ENCODE peak calls at places on chromosomes 12 and 14, in nine cellular contexts. M is OCI-LY7, Z is astrocyte, P is neural progenitor cell, Q is HepG2, H is PC-3, X is fibroblast of lung, J is hepatocyte, V is mammary epithelial cell. N is an unnamed sample.

GRCh38 chr12:58554522-58555157 is 365.7 kb downstream of the LRIG3 start:
- DNase-seq in M (no peak), Z (no peak), P (no peak), Q (no peak), H (no peak), X (peak; percentile 19), J (no peak), V (no peak), N (no peak)

GRCh38 chr12:42094277-42094676 is 50.4 kb downstream of the GXYLT1 start:
- DNase-seq in M (no peak), Z (peak; percentile 68), P (no peak), Q (no peak), H (peak; percentile 39), X (peak; percentile 76), J (peak; percentile 23), V (peak; percentile 13), N (no peak)

GRCh38 chr14:103317251-103317650 is 16.8 kb upstream of the EIF5 start:
- DNase-seq in M (peak; percentile 63), Z (no peak), P (no peak), Q (no peak), H (no peak), X (no peak), J (no peak), V (no peak), N (peak; percentile 67)

GRCh38 chr14:105914738-105915385 is 388.5 kb downstream of the TMEM121 start:
- DNase-seq in M (no peak), Z (no peak), P (no peak), Q (no peak), H (no peak), X (no peak), J (no peak), V (no peak), N (no peak)

GRCh38 chr14:99035268-99035667 is 236.7 kb downstream of the BCL11B start:
- DNase-seq in M (no peak), Z (peak; percentile 31), P (no peak), Q (no peak), H (no peak), X (peak; percentile 52), J (peak; percentile 21), V (peak; percentile 27), N (no peak)

GRCh38 chr12:109109756-109110350 is 6.5 kb upstream of the ACACB start:
- DNase-seq in M (no peak), Z (no peak), P (no peak), Q (no peak), H (no peak), X (no peak), J (no peak), V (no peak), N (no peak)

GRCh38 chr12:4908694-4909396 is 860 bp upstream of the KCNA1 start:
- DNase-seq in M (no peak), Z (peak; percentile 18), P (peak; percentile 97), Q (no peak), H (no peak), X (peak; percentile 36), J (peak; percentile 36), V (no peak), N (peak; percentile 96)

GRCh38 chr14:78251308-78251707 is 81.1 kb downstream of the NRXN3 start:
- DNase-seq in M (no peak), Z (no peak), P (no peak), Q (no peak), H (no peak), X (no peak), J (no peak), V (no peak), N (no peak)

GRCh38 chr12:52119398-52120254 is 40.1 kb downstream of the SMIM41 start:
- DNase-seq in M (peak; percentile 91), Z (no peak), P (peak; percentile 93), Q (peak; percentile 70), H (peak; percentile 67), X (peak; percentile 13), J (peak; percentile 83), V (no peak), N (peak; percentile 95)

GRCh38 chr12:69404851-69405365 is 45.4 kb downstream of the YEATS4 start:
- DNase-seq in M (no peak), Z (peak; percentile 65), P (no peak), Q (no peak), H (no peak), X (peak; percentile 74), J (no peak), V (no peak), N (no peak)

GRCh38 chr14:93059917-93060545 is 55.7 kb downstream of the ITPK1 start:
- DNase-seq in M (peak; percentile 22), Z (no peak), P (no peak), Q (no peak), H (no peak), X (no peak), J (no peak), V (no peak), N (peak; percentile 58)

DNA sequence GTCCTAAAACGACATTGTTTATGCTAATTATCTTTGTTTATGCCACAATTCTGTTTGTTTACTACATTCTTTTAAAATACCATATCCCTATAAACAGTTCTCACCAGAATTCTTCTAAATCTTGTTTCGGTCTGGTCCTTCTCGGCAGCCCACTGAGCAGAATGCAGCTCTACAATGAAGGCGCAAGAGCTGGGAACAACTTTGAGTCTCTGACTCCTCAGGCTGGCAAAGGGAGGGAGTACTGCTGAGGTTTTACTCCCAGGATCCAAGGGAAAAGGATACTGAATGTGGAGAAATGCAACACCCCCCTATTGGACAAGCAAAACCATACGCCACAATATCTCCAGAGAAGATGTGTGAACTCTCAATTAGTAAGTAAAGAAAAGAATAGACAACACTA is 5.4 kb downstream of the SOX5 start:
- DNase-seq in M (no peak), Z (no peak), P (peak; percentile 69), Q (peak; percentile 25), H (no peak), X (no peak), J (no peak), V (no peak), N (peak; percentile 33)
- H3K4me2 ChIP-seq in M (no peak overlapping the region), Z (no peak overlapping the region), P (peak overlapping the region; percentile 98), Q (peak overlapping the region; percentile 95), H (no peak overlapping the region), X (no peak overlapping the region), J (no peak overlapping the region), V (no peak overlapping the region), N (no peak overlapping the region)

GRCh38 chr12:27015730-27016076 is 1.5 kb upstream of the TM7SF3 start:
- DNase-seq in M (peak; percentile 62), Z (peak; percentile 18), P (no peak), Q (no peak), H (peak; percentile 76), X (peak; percentile 34), J (peak; percentile 21), V (peak; percentile 35), N (peak; percentile 52)

GRCh38 chr12:27013606-27014084 is 539 bp downstream of the TM7SF3 start:
- DNase-seq in M (peak; percentile 56), Z (peak; percentile 20), P (peak; percentile 41), Q (no peak), H (peak; percentile 36), X (peak; percentile 42), J (peak; percentile 41), V (peak; percentile 30), N (peak; percentile 20)

GRCh38 chr12:27012982-27013255 is 1.3 kb downstream of the TM7SF3 start:
- DNase-seq in M (no peak), Z (no peak), P (no peak), Q (no peak), H (no peak), X (no peak), J (no peak), V (peak; percentile 51), N (no peak)

GRCh38 chr12:27014859-27015729 is 910 bp upstream of the TM7SF3 start:
- DNase-seq in M (peak; percentile 9), Z (no peak), P (no peak), Q (no peak), H (no peak), X (no peak), J (no peak), V (no peak), N (no peak)

DNA sequence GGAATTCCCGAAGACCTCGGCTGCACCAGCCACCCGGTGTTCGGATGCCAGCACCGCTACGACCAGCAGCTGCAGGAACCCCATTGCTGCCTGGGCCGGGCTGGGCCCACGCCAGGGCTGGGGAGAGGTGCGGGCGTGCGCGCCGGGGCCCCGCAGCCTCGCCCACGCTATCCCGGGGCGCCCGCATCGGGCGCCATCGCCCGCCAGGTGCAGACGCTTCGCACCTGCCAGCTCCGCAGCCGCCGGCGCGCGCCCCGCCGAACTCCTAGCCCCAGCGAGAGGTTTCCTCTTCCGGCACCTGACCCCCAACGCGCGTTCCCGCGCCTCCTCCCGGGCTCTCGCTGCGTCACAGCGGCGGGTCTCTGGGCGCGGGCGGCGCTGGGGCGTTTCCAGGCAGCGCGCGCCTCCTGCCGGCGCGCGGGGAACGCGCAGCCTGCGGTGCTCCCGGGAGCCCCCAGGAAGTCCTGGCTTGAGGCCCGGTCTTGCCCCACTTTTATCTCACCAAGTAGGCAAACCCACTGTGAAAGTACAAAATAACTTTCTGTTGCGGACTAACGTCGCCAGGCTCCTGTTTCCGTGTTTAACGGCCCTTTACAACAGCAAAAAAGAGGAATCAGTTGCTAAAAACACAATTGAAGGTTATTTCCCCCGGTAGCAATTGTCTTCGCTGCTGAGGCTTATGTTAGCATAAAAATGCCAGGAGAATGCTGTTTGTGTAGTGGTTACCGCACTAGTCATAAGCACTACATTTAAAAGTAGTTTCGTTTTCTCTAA is at the start of gene TM7SF3:
- DNase-seq in M (peak; percentile 97), Z (peak; percentile 70), P (peak; percentile 96), Q (peak; percentile 83), H (peak; percentile 99), X (peak; percentile 82), J (peak; percentile 97), V (peak; percentile 92), N (peak; percentile 97)
- H4K20me1 ChIP-seq in M (no peaks in the 10 kb centered on the region), Z (peaks cover 7% of the 10 kb centered on the region), P (peaks cover 19% of the 10 kb centered on the region), Q (no peaks in the 10 kb centered on the region), H (no peaks in the 10 kb centered on the region), X (no peaks in the 10 kb centered on the region), J (no peaks in the 10 kb centered on the region), V (no peaks in the 10 kb centered on the region), N (no peaks in the 10 kb centered on the region)

DNA sequence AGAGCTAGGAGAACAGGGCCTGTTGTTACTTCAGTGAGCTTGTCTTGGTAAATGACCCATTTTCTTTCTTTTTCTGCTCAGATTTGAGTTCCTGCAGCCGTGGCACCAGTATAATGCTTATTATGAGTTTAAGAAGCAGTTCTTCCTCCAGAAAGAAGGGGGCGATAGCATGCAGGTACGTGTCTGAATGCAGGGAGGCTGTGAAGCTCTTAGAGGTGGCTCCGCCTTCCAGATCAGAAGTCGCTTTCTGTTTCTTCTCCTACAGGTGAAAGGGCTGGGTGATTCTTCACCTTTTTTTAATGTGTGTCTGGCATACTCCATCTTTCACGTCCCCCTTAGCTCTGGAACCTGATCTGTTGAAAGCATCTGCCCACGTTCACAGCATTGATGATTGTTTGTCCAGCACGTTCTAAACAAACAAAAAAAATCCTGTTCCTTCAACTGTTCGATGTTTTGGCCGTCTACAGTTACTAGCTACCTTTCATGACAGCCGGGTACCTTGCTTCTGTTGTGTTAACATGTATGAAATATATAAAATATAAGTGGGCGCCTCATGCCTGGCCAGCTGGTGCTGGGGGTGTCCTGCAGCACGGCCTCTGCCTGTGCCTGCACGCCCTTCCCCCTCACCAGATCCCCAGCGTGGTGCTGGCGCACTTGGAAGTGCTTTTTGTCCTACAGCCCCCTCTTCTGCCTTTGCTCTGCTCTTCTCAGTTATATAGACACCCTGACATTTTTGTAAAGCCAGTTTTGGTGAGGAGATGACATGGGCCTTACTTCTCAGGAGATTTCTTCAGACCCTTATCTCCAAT is 44.6 kb downstream of the SFSWAP start:
- DNase-seq in M (peak; percentile 56), Z (no peak), P (peak; percentile 45), Q (peak; percentile 61), H (peak; percentile 61), X (no peak), J (peak; percentile 30), V (no peak), N (peak; percentile 92)
- H3K4me2 ChIP-seq in M (no peak overlapping the region), Z (no peak overlapping the region), P (no peak overlapping the region), Q (no peak overlapping the region), H (no peak overlapping the region), X (no peak overlapping the region), J (no peak overlapping the region), V (no peak overlapping the region), N (no peak overlapping the region)

GRCh38 chr14:68925373-68925772 is 53.7 kb downstream of the ACTN1 start:
- DNase-seq in M (no peak), Z (no peak), P (no peak), Q (no peak), H (no peak), X (no peak), J (no peak), V (no peak), N (no peak)
- H4K20me1 ChIP-seq in M (no peaks in the 10 kb centered on the region), Z (peaks cover 100% of the 10 kb centered on the region), P (peaks cover 42% of the 10 kb centered on the region), Q (peaks cover 28% of the 10 kb centered on the region), H (peaks cover 98% of the 10 kb centered on the region), X (peaks cover 4% of the 10 kb centered on the region), J (peaks cover 16% of the 10 kb centered on the region), V (peaks cover 48% of the 10 kb centered on the region), N (peaks cover 38% of the 10 kb centered on the region)

N was measured in GM23338.